ENCODE peak calls at places on chromosome 7, in seven cellular contexts. M, A, N, G, K, I and R are unnamed samples.

GRCh38 chr7:5634107-5634950 is 147.1 kb downstream of the RNF216 start:
- DNase-seq in M (peak; percentile 93), A (no peak), N (peak; percentile 72), G (no peak), K (no peak), I (no peak), R (no peak)

GRCh38 chr7:33886100-33886623 is 19.2 kb upstream of the BMPER start:
- DNase-seq in M (peak; percentile 38), A (no peak), N (peak; percentile 56), G (peak; percentile 11), K (peak; percentile 18), I (no peak), R (no peak)

GRCh38 chr7:132548489-132549078 is 27.7 kb downstream of the PLXNA4 start:
- DNase-seq in M (no peak), A (no peak), N (no peak), G (no peak), K (no peak), I (no peak), R (no peak)

GRCh38 chr7:126698446-126698845 is 554.3 kb downstream of the GRM8 start:
- DNase-seq in M (no peak), A (no peak), N (no peak), G (no peak), K (no peak), I (no peak), R (no peak)

GRCh38 chr7:44377681-44378421 is 52.5 kb upstream of the CAMK2B start:
- DNase-seq in M (peak; percentile 26), A (no peak), N (peak; percentile 45), G (no peak), K (no peak), I (peak; percentile 68), R (no peak)

GRCh38 chr7:89731751-89732150 is 422.5 kb upstream of the STEAP1 start:
- DNase-seq in M (no peak), A (no peak), N (no peak), G (no peak), K (no peak), I (no peak), R (no peak)

GRCh38 chr7:151592330-151592729 is 72.6 kb upstream of the RHEB start:
- DNase-seq in M (no peak), A (no peak), N (no peak), G (no peak), K (no peak), I (no peak), R (no peak)

GRCh38 chr7:1952781-1953180 is 280.0 kb downstream of the MAD1L1 start:
- DNase-seq in M (no peak), A (no peak), N (no peak), G (no peak), K (no peak), I (no peak), R (no peak)

GRCh38 chr7:41333506-41333905 is 369.4 kb downstream of the INHBA start:
- DNase-seq in M (no peak), A (no peak), N (no peak), G (no peak), K (no peak), I (no peak), R (no peak)

GRCh38 chr7:77982926-77983550 is 184.5 kb downstream of the PHTF2 start:
- DNase-seq in M (no peak), A (no peak), N (no peak), G (no peak), K (peak; percentile 20), I (no peak), R (no peak)

GRCh38 chr7:7816084-7816483 is 97.7 kb upstream of the RPA3 start:
- DNase-seq in M (no peak), A (no peak), N (no peak), G (no peak), K (no peak), I (peak; percentile 85), R (no peak)

GRCh38 chr7:105678811-105679495 is 97.7 kb upstream of the EFCAB10 start:
- DNase-seq in M (no peak), A (no peak), N (no peak), G (no peak), K (peak; percentile 46), I (no peak), R (peak; percentile 59)

GRCh38 chr7:38550881-38551280 is 80.3 kb downstream of the AMPH start:
- DNase-seq in M (no peak), A (no peak), N (no peak), G (no peak), K (no peak), I (no peak), R (no peak)

GRCh38 chr7:34042406-34042805 is 137.1 kb downstream of the BMPER start:
- DNase-seq in M (no peak), A (no peak), N (no peak), G (no peak), K (no peak), I (no peak), R (no peak)

GRCh38 chr7:76262683-76263402 is 39.6 kb upstream of the HSPB1 start:
- DNase-seq in M (peak; percentile 88), A (peak; percentile 69), N (peak; percentile 83), G (peak; percentile 68), K (peak; percentile 86), I (no peak), R (peak; percentile 88)

GRCh38 chr7:8303904-8304528 is 42.0 kb upstream of the ICA1 start:
- DNase-seq in M (no peak), A (peak; percentile 26), N (no peak), G (no peak), K (peak; percentile 62), I (no peak), R (no peak)

DNA sequence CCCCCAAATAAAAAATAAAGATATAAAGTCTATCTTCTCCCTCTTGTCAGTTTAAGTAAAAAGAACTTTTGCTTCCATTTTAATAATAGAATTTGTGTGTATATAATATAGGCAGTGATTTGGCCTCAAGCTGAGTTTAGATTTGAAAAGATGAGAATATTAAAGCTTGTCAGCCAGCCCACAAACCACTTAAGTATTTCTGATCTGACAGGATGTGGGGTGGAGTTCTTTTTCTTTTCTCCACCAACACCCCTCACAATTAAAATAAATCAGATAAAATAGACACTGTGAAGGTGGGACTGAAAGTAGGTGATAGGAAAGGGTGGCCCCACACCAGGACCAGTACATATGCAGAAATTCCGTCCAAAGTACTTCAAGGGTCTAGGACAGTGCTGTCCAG is 714.1 kb downstream of the AUTS2 start:
- DNase-seq in M (no peak), A (no peak), N (no peak), G (no peak), K (no peak), I (no peak), R (no peak)
- TF ChIP-seq JUND in M (no peak), A (no peak), N (no peak), G (no peak), K (no peak), I (no peak), R (no peak)

GRCh38 chr7:47337531-47337930 is 244.4 kb downstream of the TNS3 start:
- DNase-seq in M (no peak), A (no peak), N (no peak), G (no peak), K (no peak), I (peak; percentile 16), R (peak; percentile 58)

GRCh38 chr7:47336178-47337020 is 245.5 kb downstream of the TNS3 start:
- DNase-seq in M (no peak), A (no peak), N (no peak), G (no peak), K (no peak), I (no peak), R (no peak)

GRCh38 chr7:47338031-47338430 is 243.9 kb downstream of the TNS3 start:
- DNase-seq in M (no peak), A (no peak), N (no peak), G (no peak), K (no peak), I (no peak), R (no peak)

GRCh38 chr7:47335557-47336177 is 246.2 kb downstream of the TNS3 start:
- DNase-seq in M (no peak), A (no peak), N (no peak), G (no peak), K (no peak), I (no peak), R (no peak)

DNA sequence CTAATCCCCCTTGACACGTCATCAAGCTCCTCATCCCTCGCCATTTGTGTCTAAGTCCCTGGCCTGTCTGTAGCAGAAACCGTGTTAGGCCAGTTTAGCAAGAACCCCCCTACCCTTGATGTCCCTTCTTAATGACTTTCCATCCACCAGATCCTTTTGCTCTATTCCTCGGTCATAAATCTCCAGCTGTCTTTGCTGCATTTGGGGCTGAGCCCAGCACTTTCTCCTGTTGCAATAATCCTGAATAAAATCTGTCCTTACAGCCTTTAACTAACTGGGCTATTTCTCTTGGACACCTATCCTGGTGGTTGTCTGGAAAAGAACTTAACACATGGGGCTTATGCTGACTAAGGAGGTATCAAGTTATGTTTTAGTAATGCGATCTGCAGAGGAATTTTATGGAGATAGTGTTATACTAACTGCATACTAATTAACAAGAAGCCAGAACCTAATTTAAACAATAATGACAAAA is 244.9 kb downstream of the TNS3 start:
- DNase-seq in M (no peak), A (no peak), N (no peak), G (no peak), K (no peak), I (no peak), R (no peak)
- TF ChIP-seq JUND in M (no peak), A (no peak), N (no peak), G (no peak), K (no peak), I (no peak), R (no peak)

DNA sequence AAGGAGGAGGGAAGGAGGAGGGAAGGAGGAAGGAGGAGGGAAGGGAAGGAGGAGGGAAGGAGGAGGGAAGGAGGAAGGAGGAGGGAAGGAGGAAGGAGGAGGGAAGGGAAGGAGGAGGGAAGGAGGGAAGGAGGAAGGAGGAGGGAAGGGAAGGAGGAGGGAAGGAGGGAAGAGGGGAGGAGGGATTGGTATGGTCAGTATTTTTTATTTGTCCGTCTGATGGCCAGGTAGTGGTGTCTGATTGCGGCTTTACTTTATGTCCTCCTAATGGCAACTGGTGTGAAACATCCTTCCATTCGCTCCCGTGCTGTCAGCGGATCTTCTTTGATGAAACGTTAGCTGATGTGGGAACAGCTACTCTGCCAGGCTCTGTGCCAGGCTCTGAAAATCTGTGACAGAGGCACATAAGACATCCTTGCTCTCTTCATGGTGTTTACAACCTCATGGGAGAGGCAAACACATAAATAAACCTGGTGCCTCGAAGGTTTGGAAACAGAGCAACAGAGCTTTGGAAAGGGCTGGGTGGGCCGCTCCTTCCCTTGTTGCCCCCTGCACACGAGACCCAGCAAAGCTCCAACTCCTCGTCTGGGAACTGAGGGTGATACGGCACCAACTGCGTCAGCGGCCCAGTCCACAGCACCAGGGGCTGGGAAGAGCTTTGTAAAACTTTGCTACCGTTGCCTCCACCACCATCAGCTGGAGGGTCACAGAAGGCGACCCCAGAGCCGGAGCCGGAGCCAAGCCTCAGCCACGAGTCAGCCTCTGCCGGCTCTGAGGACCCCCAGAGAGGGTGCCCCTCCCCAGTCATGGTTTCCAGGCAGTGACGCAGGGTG is 40.3 kb downstream of the PDGFA start:
- DNase-seq in M (no peak), A (no peak), N (peak; percentile 48), G (no peak), K (no peak), I (no peak), R (no peak)
- TF ChIP-seq JUND in M (no peak), A (no peak), N (no peak), G (no peak), K (no peak), I (no peak), R (no peak)

DNA sequence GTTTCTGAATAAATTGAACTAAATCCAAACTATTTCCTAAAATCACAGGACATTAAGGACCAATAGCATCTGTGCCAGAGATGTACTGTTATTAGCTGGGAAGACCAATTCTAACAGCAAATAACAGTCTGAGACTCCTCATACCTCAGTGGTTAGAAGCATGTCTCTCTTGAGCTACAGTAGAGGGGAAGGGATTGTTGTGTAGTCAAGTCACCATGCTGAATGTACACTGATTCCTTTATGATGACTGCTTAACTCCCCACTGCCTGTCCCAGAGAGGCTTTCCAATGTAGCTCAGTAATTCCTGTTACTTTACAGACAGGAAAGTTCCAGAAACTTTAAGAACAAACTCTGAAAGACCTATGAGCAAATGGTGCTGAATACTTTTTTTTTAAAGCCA is 13.9 kb downstream of the MEST start:
- DNase-seq in M (no peak), A (no peak), N (no peak), G (no peak), K (no peak), I (no peak), R (no peak)
- TF ChIP-seq JUND in M (no peak), A (no peak), N (no peak), G (no peak), K (no peak), I (no peak), R (no peak)